ENCODE peak calls at places on chromosome 22, in five cellular contexts. One of them, this sample, is unnamed. For H3K27me3 and H3K36me3, the result is how much of the 10 kb centered on the place peaks cover.

GRCh38 chr22:17152340-17152739 is 6.7 kb downstream of the HDHD5 start:
- DNase-seq in right lobe of liver: no peak
- DNase-seq in HCT116: no peak
- DNase-seq in NT2/D1: no peak
- DNase-seq in sigmoid colon: no peak
- DNase-seq in this sample: no peak

GRCh38 chr22:33337524-33337923 is 279.3 kb upstream of the SYN3 start:
- DNase-seq in sigmoid colon: no peak
- DNase-seq in right lobe of liver: peak
- DNase-seq in NT2/D1: no peak
- DNase-seq in HCT116: no peak
- DNase-seq in this sample: no peak

GRCh38 chr22:24175160-24175808 is 6.0 kb upstream of the SUSD2 start:
- DNase-seq in HCT116: peak
- DNase-seq in NT2/D1: no peak
- DNase-seq in right lobe of liver: peak
- DNase-seq in sigmoid colon: peak
- DNase-seq in this sample: peak

GRCh38 chr22:38754247-38755154 is 1.3 kb downstream of the SUN2 start:
- DNase-seq in right lobe of liver: peak
- DNase-seq in HCT116: no peak
- DNase-seq in NT2/D1: no peak
- DNase-seq in sigmoid colon: peak
- DNase-seq in this sample: peak

GRCh38 chr22:43504666-43505261 is 93.0 kb downstream of the MPPED1 start:
- DNase-seq in sigmoid colon: no peak
- DNase-seq in right lobe of liver: no peak
- DNase-seq in NT2/D1: no peak
- DNase-seq in HCT116: no peak
- DNase-seq in this sample: no peak

GRCh38 chr22:38781033-38781432 is 12.9 kb downstream of the DNAL4 start:
- DNase-seq in HCT116: no peak
- DNase-seq in sigmoid colon: no peak
- DNase-seq in NT2/D1: no peak
- DNase-seq in right lobe of liver: no peak
- DNase-seq in this sample: no peak

GRCh38 chr22:36613958-36614357 is 85.0 kb upstream of the EIF3D start:
- DNase-seq in sigmoid colon: no peak
- DNase-seq in HCT116: no peak
- DNase-seq in right lobe of liver: no peak
- DNase-seq in NT2/D1: no peak
- DNase-seq in this sample: no peak

GRCh38 chr22:26702906-26703830 is 45.8 kb downstream of the MIAT start:
- DNase-seq in sigmoid colon: no peak
- DNase-seq in right lobe of liver: no peak
- DNase-seq in NT2/D1: no peak
- DNase-seq in HCT116: no peak
- DNase-seq in this sample: no peak

GRCh38 chr22:46996595-46997310 is 234.3 kb downstream of the TBC1D22A start:
- DNase-seq in right lobe of liver: no peak
- DNase-seq in NT2/D1: no peak
- DNase-seq in sigmoid colon: peak
- DNase-seq in HCT116: no peak
- DNase-seq in this sample: no peak

GRCh38 chr22:35612903-35613302 is 4.2 kb downstream of the MB start:
- DNase-seq in sigmoid colon: no peak
- DNase-seq in NT2/D1: no peak
- DNase-seq in right lobe of liver: peak
- DNase-seq in HCT116: no peak
- DNase-seq in this sample: no peak

GRCh38 chr22:35783943-35784614 is 66.4 kb downstream of the APOL5 start:
- DNase-seq in sigmoid colon: no peak
- DNase-seq in HCT116: no peak
- DNase-seq in right lobe of liver: no peak
- DNase-seq in NT2/D1: no peak
- DNase-seq in this sample: no peak

GRCh38 chr22:36369922-36370781 is 17.6 kb downstream of the MYH9 start:
- DNase-seq in NT2/D1: no peak
- DNase-seq in right lobe of liver: no peak
- DNase-seq in sigmoid colon: peak
- DNase-seq in HCT116: no peak
- DNase-seq in this sample: no peak

GRCh38 chr22:25757686-25758085 is 15.7 kb downstream of the MYO18B start:
- DNase-seq in NT2/D1: no peak
- DNase-seq in sigmoid colon: no peak
- DNase-seq in HCT116: no peak
- DNase-seq in right lobe of liver: no peak
- DNase-seq in this sample: no peak

GRCh38 chr22:45905924-45906865 is 70.8 kb downstream of the WNT7B start:
- DNase-seq in sigmoid colon: no peak
- DNase-seq in right lobe of liver: no peak
- DNase-seq in HCT116: no peak
- DNase-seq in NT2/D1: no peak
- DNase-seq in this sample: no peak

GRCh38 chr22:17258015-17258827 is 39.0 kb upstream of the ADA2 start:
- DNase-seq in HCT116: no peak
- DNase-seq in sigmoid colon: peak
- DNase-seq in NT2/D1: no peak
- DNase-seq in right lobe of liver: peak
- DNase-seq in this sample: peak

GRCh38 chr22:19285831-19286230 is 5.7 kb downstream of the CLTCL1 start:
- DNase-seq in NT2/D1: no peak
- DNase-seq in HCT116: no peak
- DNase-seq in right lobe of liver: no peak
- DNase-seq in sigmoid colon: no peak
- DNase-seq in this sample: no peak

GRCh38 chr22:36897611-36898010 is 15.8 kb upstream of the CSF2RB start:
- DNase-seq in NT2/D1: no peak
- DNase-seq in HCT116: no peak
- DNase-seq in sigmoid colon: no peak
- DNase-seq in right lobe of liver: no peak
- DNase-seq in this sample: no peak

GRCh38 chr22:46054091-46054877 is 77.3 kb upstream of the WNT7B start:
- DNase-seq in NT2/D1: no peak
- DNase-seq in sigmoid colon: peak
- DNase-seq in right lobe of liver: peak
- DNase-seq in HCT116: no peak
- DNase-seq in this sample: peak

GRCh38 chr22:37607010-37607911 is 1.4 kb upstream of the GGA1 start:
- DNase-seq in NT2/D1: peak
- DNase-seq in sigmoid colon: peak
- DNase-seq in HCT116: peak
- DNase-seq in right lobe of liver: peak
- DNase-seq in this sample: peak

GRCh38 chr22:19524170-19525115 is at the start of gene CLDN5:
- DNase-seq in right lobe of liver: no peak
- DNase-seq in HCT116: no peak
- DNase-seq in NT2/D1: no peak
- DNase-seq in sigmoid colon: no peak
- DNase-seq in this sample: no peak

GRCh38 chr22:21593406-21594232 is 26.1 kb downstream of the UBE2L3 start:
- DNase-seq in NT2/D1: no peak
- DNase-seq in sigmoid colon: no peak
- DNase-seq in right lobe of liver: no peak
- DNase-seq in HCT116: no peak
- DNase-seq in this sample: peak

GRCh38 chr22:34243023-34243422 is 322.7 kb upstream of the LARGE1 start:
- DNase-seq in HCT116: no peak
- DNase-seq in sigmoid colon: no peak
- DNase-seq in right lobe of liver: no peak
- DNase-seq in NT2/D1: no peak
- DNase-seq in this sample: no peak

GRCh38 chr22:23796461-23796860 is 9.7 kb downstream of the SMARCB1 start:
- DNase-seq in right lobe of liver: peak
- DNase-seq in HCT116: no peak
- DNase-seq in sigmoid colon: no peak
- DNase-seq in NT2/D1: no peak
- DNase-seq in this sample: peak

GRCh38 chr22:19182472-19183157 is 4.1 kb upstream of the SLC25A1 start:
- DNase-seq in NT2/D1: no peak
- DNase-seq in sigmoid colon: no peak
- DNase-seq in HCT116: no peak
- DNase-seq in right lobe of liver: no peak
- DNase-seq in this sample: no peak

GRCh38 chr22:42261266-42261665 is 9.2 kb downstream of the TCF20 start:
- DNase-seq in sigmoid colon: no peak
- DNase-seq in right lobe of liver: no peak
- DNase-seq in NT2/D1: no peak
- DNase-seq in HCT116: no peak
- DNase-seq in this sample: no peak

GRCh38 chr22:46984751-46985506 is 222.5 kb downstream of the TBC1D22A start:
- DNase-seq in NT2/D1: no peak
- DNase-seq in sigmoid colon: no peak
- DNase-seq in HCT116: peak
- DNase-seq in right lobe of liver: no peak
- DNase-seq in this sample: no peak

GRCh38 chr22:25373961-25374360 is 154.5 kb downstream of the CRYBB2 start:
- DNase-seq in NT2/D1: no peak
- DNase-seq in right lobe of liver: no peak
- DNase-seq in sigmoid colon: no peak
- DNase-seq in HCT116: no peak
- DNase-seq in this sample: no peak

GRCh38 chr22:34587357-34588356 is 478.3 kb upstream of the ISX start:
- DNase-seq in NT2/D1: no peak
- DNase-seq in HCT116: no peak
- DNase-seq in sigmoid colon: no peak
- DNase-seq in right lobe of liver: peak
- DNase-seq in this sample: no peak

DNA sequence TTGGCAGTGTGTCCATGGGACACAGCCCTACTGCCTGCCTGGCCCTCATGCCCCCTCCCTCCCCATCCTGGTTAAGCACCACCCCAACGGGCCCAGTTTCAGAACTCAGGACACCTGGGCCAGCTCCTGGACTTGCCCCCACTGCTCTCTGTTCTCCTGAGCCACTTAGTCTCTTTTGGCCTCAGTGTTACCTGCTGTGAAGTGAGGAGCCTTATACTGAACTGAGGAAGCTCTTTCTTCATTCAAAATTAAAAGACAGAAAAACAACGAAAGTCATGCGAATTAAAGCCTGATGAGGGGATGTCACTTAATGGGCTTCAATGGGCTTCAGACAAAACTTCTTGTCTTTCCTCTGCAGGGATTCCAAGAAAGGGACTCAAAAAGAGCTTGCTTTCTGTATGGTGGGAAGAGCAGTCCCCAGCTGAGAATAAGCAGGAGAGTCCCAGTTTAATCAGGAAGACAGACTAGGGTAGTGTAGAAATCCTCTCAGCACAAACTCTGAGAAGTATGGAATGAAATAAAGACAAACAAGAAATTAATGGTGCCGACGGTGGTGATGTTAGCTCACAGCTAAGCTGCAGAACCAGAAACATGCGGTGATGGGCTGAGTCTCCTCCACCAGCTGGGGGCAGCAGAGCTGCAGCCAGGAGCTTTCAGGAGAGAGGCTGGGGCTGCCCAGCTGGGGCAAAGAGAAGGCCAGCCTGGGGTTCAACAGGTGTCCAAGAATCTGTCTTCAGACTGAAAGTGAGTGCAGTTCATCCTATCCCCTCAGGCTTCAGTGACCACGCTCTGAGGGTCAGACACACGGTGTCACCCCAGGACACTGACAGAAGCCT is 101.0 kb downstream of the GGTLC2 start:
- DNase-seq in right lobe of liver: peak
- DNase-seq in sigmoid colon: no peak
- DNase-seq in NT2/D1: no peak
- DNase-seq in HCT116: no peak
- DNase-seq in this sample: peak
- H3K27me3 ChIP-seq in right lobe of liver: under half
- H3K27me3 ChIP-seq in sigmoid colon: under half
- H3K27me3 ChIP-seq in NT2/D1: half or more
- H3K27me3 ChIP-seq in HCT116: under half
- H3K27me3 ChIP-seq in this sample: under half

GRCh38 chr22:40310081-40310770 is 36.1 kb upstream of the ADSL start:
- DNase-seq in HCT116: no peak
- DNase-seq in right lobe of liver: no peak
- DNase-seq in sigmoid colon: peak
- DNase-seq in NT2/D1: no peak
- DNase-seq in this sample: no peak
- H3K36me3 ChIP-seq in HCT116: under half
- H3K36me3 ChIP-seq in right lobe of liver: half or more
- H3K36me3 ChIP-seq in sigmoid colon: under half
- H3K36me3 ChIP-seq in NT2/D1: half or more
- H3K36me3 ChIP-seq in this sample: half or more

GRCh38 chr22:31248965-31249940 is 37.2 kb downstream of the LIMK2 start:
- DNase-seq in sigmoid colon: peak
- DNase-seq in HCT116: no peak
- DNase-seq in NT2/D1: no peak
- DNase-seq in right lobe of liver: no peak
- DNase-seq in this sample: peak

GRCh38 chr22:31247726-31248125 is 35.6 kb downstream of the LIMK2 start:
- DNase-seq in HCT116: no peak
- DNase-seq in right lobe of liver: no peak
- DNase-seq in NT2/D1: no peak
- DNase-seq in sigmoid colon: no peak
- DNase-seq in this sample: no peak

GRCh38 chr22:31248138-31248745 is 36.1 kb downstream of the LIMK2 start:
- DNase-seq in NT2/D1: peak
- DNase-seq in right lobe of liver: peak
- DNase-seq in sigmoid colon: peak
- DNase-seq in HCT116: no peak
- DNase-seq in this sample: peak

GRCh38 chr22:31253949-31254348 is 38.3 kb downstream of the PIK3IP1 start:
- DNase-seq in NT2/D1: no peak
- DNase-seq in HCT116: no peak
- DNase-seq in right lobe of liver: no peak
- DNase-seq in sigmoid colon: peak
- DNase-seq in this sample: peak

GRCh38 chr22:31250740-31251330 is 38.7 kb downstream of the LIMK2 start:
- DNase-seq in NT2/D1: no peak
- DNase-seq in HCT116: no peak
- DNase-seq in right lobe of liver: no peak
- DNase-seq in sigmoid colon: no peak
- DNase-seq in this sample: peak
- H3K4me3 ChIP-seq in NT2/D1: no peak
- H3K4me3 ChIP-seq in HCT116: no peak
- H3K4me3 ChIP-seq in right lobe of liver: no peak
- H3K4me3 ChIP-seq in sigmoid colon: no peak
- H3K4me3 ChIP-seq in this sample: no peak

DNA sequence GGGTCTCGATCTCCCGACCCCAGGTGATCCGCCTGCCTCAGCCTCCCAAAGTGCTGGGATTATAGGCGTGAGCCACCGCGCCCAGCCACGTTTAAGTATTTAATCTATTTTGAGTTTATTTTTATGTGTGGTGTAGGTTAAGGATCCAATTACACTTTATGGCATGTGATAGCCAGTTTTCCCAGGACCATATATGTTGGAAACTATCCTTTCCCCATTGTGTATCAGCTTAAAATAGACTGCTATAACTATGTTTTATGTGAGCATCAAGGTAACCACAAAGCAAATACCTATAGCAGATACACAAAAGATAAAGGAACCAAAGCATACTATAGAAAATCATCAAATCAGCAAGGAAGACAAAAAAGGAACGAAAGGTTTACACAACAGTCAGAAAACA is 42.4 kb downstream of the TTC28 start:
- DNase-seq in right lobe of liver: no peak
- DNase-seq in sigmoid colon: no peak
- DNase-seq in NT2/D1: no peak
- DNase-seq in HCT116: no peak
- DNase-seq in this sample: no peak
- H3K27me3 ChIP-seq in right lobe of liver: under half
- H3K27me3 ChIP-seq in sigmoid colon: under half
- H3K27me3 ChIP-seq in NT2/D1: under half
- H3K27me3 ChIP-seq in HCT116: under half
- H3K27me3 ChIP-seq in this sample: under half